ENCODE peak calls at places on chromosome 1, in seven cellular contexts. Y is H9; M is amygdala; I is effector CD4-positive, alpha-beta T cell; N is HS-5; X is MV-4-11; G is type B pancreatic cell. L is an unnamed sample.

GRCh38 chr1:111733996-111734369 is 5.2 kb downstream of the INKA2 start:
- DNase-seq in N (no peak), X (peak), I (no peak), M (no peak), G (no peak), Y (peak), L (no peak)

GRCh38 chr1:44505210-44505993 is 100.3 kb downstream of the RNF220 start:
- DNase-seq in N (no peak), Y (no peak), I (no peak), X (no peak), M (no peak), G (no peak), L (no peak)

GRCh38 chr1:168465942-168466702 is 77.7 kb downstream of the XCL2 start:
- DNase-seq in I (no peak), N (no peak), Y (no peak), G (no peak), X (peak), M (peak), L (no peak)

GRCh38 chr1:97204468-97204867 is 482.9 kb downstream of the PTBP2 start:
- DNase-seq in M (no peak), N (no peak), Y (no peak), I (no peak), G (no peak), X (no peak), L (no peak)

GRCh38 chr1:46806196-46807020 is 7.6 kb downstream of the CYP4B1 start:
- DNase-seq in Y (no peak), I (no peak), G (no peak), M (no peak), X (no peak), N (no peak), L (no peak)

GRCh38 chr1:217713223-217713622 is 82.1 kb downstream of the SPATA17 start:
- DNase-seq in N (no peak), G (no peak), I (no peak), Y (no peak), X (no peak), M (no peak), L (no peak)

GRCh38 chr1:14441302-14441741 is 157.2 kb upstream of the KAZN start:
- DNase-seq in G (no peak), I (no peak), Y (no peak), N (peak), X (no peak), M (no peak), L (no peak)

GRCh38 chr1:96538883-96539282 is 182.7 kb upstream of the PTBP2 start:
- DNase-seq in I (no peak), G (no peak), M (no peak), N (peak), Y (no peak), X (no peak), L (no peak)

GRCh38 chr1:3391711-3392110 is 62.8 kb upstream of the ARHGEF16 start:
- DNase-seq in N (no peak), Y (peak), G (no peak), I (no peak), X (no peak), M (no peak), L (no peak)

GRCh38 chr1:175597969-175598765 is 145.2 kb downstream of the TNR start:
- DNase-seq in I (no peak), Y (no peak), N (no peak), X (no peak), G (no peak), M (no peak), L (no peak)

GRCh38 chr1:175317309-175317708 is 124.7 kb upstream of the KIAA0040 start:
- DNase-seq in G (no peak), Y (peak), X (no peak), M (no peak), N (no peak), I (peak), L (no peak)

GRCh38 chr1:180845352-180845751 is 67.3 kb upstream of the KIAA1614 start:
- DNase-seq in Y (no peak), N (no peak), I (no peak), M (no peak), G (no peak), X (no peak), L (no peak)

GRCh38 chr1:74835046-74835445 is 102.1 kb downstream of the TYW3 start:
- DNase-seq in X (no peak), M (no peak), I (no peak), G (no peak), N (no peak), Y (no peak), L (no peak)

GRCh38 chr1:22237433-22238093 is 94.7 kb upstream of the WNT4 start:
- DNase-seq in Y (no peak), M (no peak), G (no peak), X (no peak), I (no peak), N (no peak), L (no peak)

GRCh38 chr1:43071241-43071640 is 100.8 kb downstream of the EBNA1BP2 start:
- DNase-seq in I (no peak), Y (no peak), X (no peak), N (no peak), G (no peak), M (no peak), L (no peak)

GRCh38 chr1:176456848-176457247 is 6.1 kb upstream of the PAPPA2 start:
- DNase-seq in I (no peak), Y (no peak), X (no peak), N (no peak), M (no peak), G (no peak), L (no peak)